ENCODE peak calls at places on chromosomes 16 and 17, in nine cellular contexts. One of them, this sample, is unnamed.

GRCh38 chr16:73361061-73361460 is 313.1 kb upstream of the ZFHX3 start:
- DNase-seq in uterus: no peak
- DNase-seq in AG10803: no peak
- DNase-seq in AG09309: no peak
- DNase-seq in BE2C: no peak
- DNase-seq in fibroblast of mammary gland: no peak
- DNase-seq in GM23338: no peak
- DNase-seq in astrocyte of the cerebellum: no peak
- DNase-seq in astrocyte: no peak
- DNase-seq in this sample: no peak

GRCh38 chr17:4329838-4330237 is 36.6 kb downstream of the UBE2G1 start:
- DNase-seq in AG10803: peak; percentile 91
- DNase-seq in GM23338: no peak
- DNase-seq in AG09309: peak; percentile 86
- DNase-seq in BE2C: no peak
- DNase-seq in astrocyte of the cerebellum: peak; percentile 83
- DNase-seq in astrocyte: peak; percentile 98
- DNase-seq in uterus: no peak
- DNase-seq in fibroblast of mammary gland: peak; percentile 99
- DNase-seq in this sample: peak; percentile 94

GRCh38 chr17:50151041-50151936 is 812 bp upstream of the PPP1R9B start:
- DNase-seq in AG10803: peak; percentile 87
- DNase-seq in BE2C: peak; percentile 95
- DNase-seq in AG09309: peak; percentile 55
- DNase-seq in fibroblast of mammary gland: peak; percentile 84
- DNase-seq in astrocyte: peak; percentile 82
- DNase-seq in astrocyte of the cerebellum: peak; percentile 81
- DNase-seq in GM23338: peak; percentile 96
- DNase-seq in uterus: peak; percentile 90
- DNase-seq in this sample: no peak

GRCh38 chr17:66727634-66728570 is 107.0 kb upstream of the CACNG5 start:
- DNase-seq in GM23338: peak; percentile 88
- DNase-seq in astrocyte of the cerebellum: peak; percentile 48
- DNase-seq in AG09309: no peak
- DNase-seq in uterus: peak; percentile 25
- DNase-seq in BE2C: peak; percentile 88
- DNase-seq in astrocyte: peak; percentile 30
- DNase-seq in fibroblast of mammary gland: peak; percentile 45
- DNase-seq in AG10803: peak; percentile 34
- DNase-seq in this sample: no peak

GRCh38 chr16:533391-534088 is 6.0 kb downstream of the CAPN15 start:
- DNase-seq in AG10803: no peak
- DNase-seq in uterus: no peak
- DNase-seq in astrocyte of the cerebellum: no peak
- DNase-seq in BE2C: no peak
- DNase-seq in GM23338: peak; percentile 71
- DNase-seq in astrocyte: no peak
- DNase-seq in AG09309: no peak
- DNase-seq in fibroblast of mammary gland: peak; percentile 10
- DNase-seq in this sample: no peak

GRCh38 chr16:27679899-27680298 is 130.0 kb downstream of the KATNIP start:
- DNase-seq in AG10803: no peak
- DNase-seq in astrocyte: no peak
- DNase-seq in AG09309: no peak
- DNase-seq in astrocyte of the cerebellum: no peak
- DNase-seq in fibroblast of mammary gland: no peak
- DNase-seq in GM23338: no peak
- DNase-seq in BE2C: no peak
- DNase-seq in uterus: no peak
- DNase-seq in this sample: no peak

GRCh38 chr17:78049609-78050008 is 78.9 kb downstream of the TMC6 start:
- DNase-seq in BE2C: no peak
- DNase-seq in astrocyte: no peak
- DNase-seq in uterus: no peak
- DNase-seq in fibroblast of mammary gland: no peak
- DNase-seq in astrocyte of the cerebellum: no peak
- DNase-seq in AG09309: no peak
- DNase-seq in GM23338: no peak
- DNase-seq in AG10803: no peak
- DNase-seq in this sample: no peak

GRCh38 chr16:31373235-31373634 is 18.3 kb downstream of the ITGAX start:
- DNase-seq in BE2C: no peak
- DNase-seq in uterus: no peak
- DNase-seq in astrocyte of the cerebellum: no peak
- DNase-seq in fibroblast of mammary gland: no peak
- DNase-seq in AG09309: no peak
- DNase-seq in AG10803: no peak
- DNase-seq in astrocyte: no peak
- DNase-seq in GM23338: no peak
- DNase-seq in this sample: no peak

GRCh38 chr17:38663964-38664644 is 10.7 kb downstream of the EPOP start:
- DNase-seq in AG09309: no peak
- DNase-seq in BE2C: no peak
- DNase-seq in AG10803: no peak
- DNase-seq in GM23338: no peak
- DNase-seq in fibroblast of mammary gland: no peak
- DNase-seq in astrocyte: no peak
- DNase-seq in uterus: no peak
- DNase-seq in astrocyte of the cerebellum: no peak
- DNase-seq in this sample: no peak

GRCh38 chr16:72921106-72921505 is 126.8 kb downstream of the ZFHX3 start:
- DNase-seq in BE2C: no peak
- DNase-seq in fibroblast of mammary gland: no peak
- DNase-seq in AG10803: no peak
- DNase-seq in AG09309: no peak
- DNase-seq in astrocyte: peak; percentile 6
- DNase-seq in GM23338: no peak
- DNase-seq in astrocyte of the cerebellum: no peak
- DNase-seq in uterus: no peak
- DNase-seq in this sample: no peak

GRCh38 chr16:49660647-49661046 is 195.3 kb downstream of the ZNF423 start:
- DNase-seq in AG10803: no peak
- DNase-seq in astrocyte of the cerebellum: no peak
- DNase-seq in AG09309: no peak
- DNase-seq in GM23338: no peak
- DNase-seq in fibroblast of mammary gland: no peak
- DNase-seq in BE2C: peak; percentile 65
- DNase-seq in uterus: no peak
- DNase-seq in astrocyte: no peak
- DNase-seq in this sample: no peak

GRCh38 chr17:80254396-80255241 is 6.0 kb upstream of the RNF213 start:
- DNase-seq in AG10803: peak; percentile 93
- DNase-seq in GM23338: no peak
- DNase-seq in astrocyte: peak; percentile 92
- DNase-seq in uterus: no peak
- DNase-seq in BE2C: no peak
- DNase-seq in fibroblast of mammary gland: peak; percentile 88
- DNase-seq in AG09309: peak; percentile 83
- DNase-seq in astrocyte of the cerebellum: peak; percentile 51
- DNase-seq in this sample: peak; percentile 83

GRCh38 chr16:50083996-50084395 is 18.2 kb downstream of the HEATR3 start:
- DNase-seq in BE2C: no peak
- DNase-seq in fibroblast of mammary gland: no peak
- DNase-seq in uterus: no peak
- DNase-seq in AG10803: no peak
- DNase-seq in GM23338: no peak
- DNase-seq in astrocyte: no peak
- DNase-seq in AG09309: no peak
- DNase-seq in astrocyte of the cerebellum: no peak
- DNase-seq in this sample: no peak

DNA sequence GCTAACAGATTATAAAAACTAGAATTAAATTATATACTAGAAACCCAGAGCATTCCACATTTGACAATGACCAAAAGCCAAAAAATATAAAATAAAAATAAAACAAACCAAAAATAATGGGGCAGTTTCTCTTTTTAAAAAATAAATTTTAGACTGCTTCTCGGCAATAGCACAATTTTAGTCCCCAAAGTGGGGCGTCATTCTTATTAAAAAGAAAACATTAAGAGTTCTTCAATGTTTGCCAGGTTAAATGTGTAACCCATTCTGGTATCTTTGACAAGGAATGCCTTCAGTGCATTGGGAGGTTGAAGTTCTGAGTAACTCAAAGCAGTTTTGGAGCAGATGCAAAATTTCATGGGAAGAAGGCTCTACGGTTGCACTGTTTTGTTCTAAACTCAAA is 3.3 kb downstream of the MAF start:
- DNase-seq in astrocyte: no peak
- DNase-seq in uterus: no peak
- DNase-seq in astrocyte of the cerebellum: no peak
- DNase-seq in AG10803: no peak
- DNase-seq in GM23338: no peak
- DNase-seq in BE2C: no peak
- DNase-seq in AG09309: no peak
- DNase-seq in fibroblast of mammary gland: no peak
- DNase-seq in this sample: no peak
- H3K4me3 ChIP-seq in astrocyte: peak overlapping the region; percentile 67
- H3K4me3 ChIP-seq in uterus: peak overlapping the region; percentile 82
- H3K4me3 ChIP-seq in astrocyte of the cerebellum: peak overlapping the region; percentile 46
- H3K4me3 ChIP-seq in AG10803: peak overlapping the region; percentile 5
- H3K4me3 ChIP-seq in GM23338: peak overlapping the region; percentile 58
- H3K4me3 ChIP-seq in BE2C: no peak overlapping the region
- H3K4me3 ChIP-seq in AG09309: no peak overlapping the region
- H3K4me3 ChIP-seq in fibroblast of mammary gland: no peak overlapping the region
- H3K4me3 ChIP-seq in this sample: no peak overlapping the region

GRCh38 chr16:67104845-67105244 is 4.9 kb upstream of the PHAF1 start:
- DNase-seq in AG10803: no peak
- DNase-seq in fibroblast of mammary gland: no peak
- DNase-seq in astrocyte of the cerebellum: no peak
- DNase-seq in BE2C: no peak
- DNase-seq in astrocyte: no peak
- DNase-seq in uterus: no peak
- DNase-seq in GM23338: no peak
- DNase-seq in AG09309: no peak
- DNase-seq in this sample: no peak

GRCh38 chr16:67105881-67106280 is 3.9 kb upstream of the PHAF1 start:
- DNase-seq in AG10803: peak; percentile 66
- DNase-seq in astrocyte: no peak
- DNase-seq in astrocyte of the cerebellum: no peak
- DNase-seq in AG09309: no peak
- DNase-seq in uterus: no peak
- DNase-seq in GM23338: no peak
- DNase-seq in fibroblast of mammary gland: no peak
- DNase-seq in BE2C: no peak
- DNase-seq in this sample: no peak

GRCh38 chr16:67101683-67102082 is 8.1 kb upstream of the PHAF1 start:
- DNase-seq in BE2C: no peak
- DNase-seq in uterus: no peak
- DNase-seq in fibroblast of mammary gland: peak; percentile 60
- DNase-seq in AG09309: no peak
- DNase-seq in GM23338: no peak
- DNase-seq in astrocyte: peak; percentile 71
- DNase-seq in AG10803: peak; percentile 78
- DNase-seq in astrocyte of the cerebellum: peak; percentile 11
- DNase-seq in this sample: no peak

GRCh38 chr16:67105251-67105650 is 4.5 kb upstream of the PHAF1 start:
- DNase-seq in astrocyte of the cerebellum: no peak
- DNase-seq in AG09309: no peak
- DNase-seq in uterus: no peak
- DNase-seq in AG10803: no peak
- DNase-seq in astrocyte: no peak
- DNase-seq in fibroblast of mammary gland: no peak
- DNase-seq in GM23338: no peak
- DNase-seq in BE2C: no peak
- DNase-seq in this sample: no peak

GRCh38 chr16:67104061-67104460 is 5.7 kb upstream of the PHAF1 start:
- DNase-seq in uterus: no peak
- DNase-seq in GM23338: peak; percentile 81
- DNase-seq in AG10803: peak; percentile 29
- DNase-seq in BE2C: peak; percentile 44
- DNase-seq in AG09309: no peak
- DNase-seq in astrocyte of the cerebellum: peak; percentile 2
- DNase-seq in astrocyte: no peak
- DNase-seq in fibroblast of mammary gland: peak; percentile 50
- DNase-seq in this sample: no peak
- TF ChIP-seq CTCF in uterus: peak; percentile 26
- TF ChIP-seq CTCF in GM23338: peak; percentile 83
- TF ChIP-seq CTCF in AG10803: peak; percentile 40
- TF ChIP-seq CTCF in BE2C: peak; percentile 72
- TF ChIP-seq CTCF in AG09309: peak; percentile 35
- TF ChIP-seq CTCF in astrocyte of the cerebellum: peak; percentile 45
- TF ChIP-seq CTCF in astrocyte: peak; percentile 38
- TF ChIP-seq CTCF in fibroblast of mammary gland: peak; percentile 51
- TF ChIP-seq CTCF in this sample: peak; percentile 38

GRCh38 chr16:86380045-86380444 is 130.3 kb upstream of the FOXF1 start:
- DNase-seq in GM23338: no peak
- DNase-seq in uterus: no peak
- DNase-seq in fibroblast of mammary gland: no peak
- DNase-seq in AG09309: no peak
- DNase-seq in AG10803: no peak
- DNase-seq in BE2C: no peak
- DNase-seq in astrocyte of the cerebellum: no peak
- DNase-seq in astrocyte: no peak
- DNase-seq in this sample: no peak
- H3K4me3 ChIP-seq in GM23338: no peak overlapping the region
- H3K4me3 ChIP-seq in uterus: no peak overlapping the region
- H3K4me3 ChIP-seq in fibroblast of mammary gland: no peak overlapping the region
- H3K4me3 ChIP-seq in AG09309: no peak overlapping the region
- H3K4me3 ChIP-seq in AG10803: no peak overlapping the region
- H3K4me3 ChIP-seq in BE2C: no peak overlapping the region
- H3K4me3 ChIP-seq in astrocyte of the cerebellum: no peak overlapping the region
- H3K4me3 ChIP-seq in astrocyte: no peak overlapping the region
- H3K4me3 ChIP-seq in this sample: no peak overlapping the region

GRCh38 chr16:70018254-70018653 is 67.1 kb downstream of the CLEC18A start:
- DNase-seq in BE2C: peak; percentile 56
- DNase-seq in astrocyte: peak; percentile 8
- DNase-seq in fibroblast of mammary gland: peak; percentile 30
- DNase-seq in astrocyte of the cerebellum: no peak
- DNase-seq in GM23338: peak; percentile 72
- DNase-seq in uterus: no peak
- DNase-seq in AG10803: peak; percentile 4
- DNase-seq in AG09309: no peak
- DNase-seq in this sample: no peak
- TF ChIP-seq CTCF in BE2C: peak; percentile 60
- TF ChIP-seq CTCF in astrocyte: peak; percentile 8
- TF ChIP-seq CTCF in fibroblast of mammary gland: peak; percentile 25
- TF ChIP-seq CTCF in astrocyte of the cerebellum: no peak
- TF ChIP-seq CTCF in GM23338: peak; percentile 41
- TF ChIP-seq CTCF in uterus: no peak
- TF ChIP-seq CTCF in AG10803: peak; percentile 19
- TF ChIP-seq CTCF in AG09309: no peak
- TF ChIP-seq CTCF in this sample: no peak

This sample was measured in AG04449.